ENCODE peak calls at places on chromosomes 11 and 22, in five cellular contexts. I is dorsolateral prefrontal cortex, M is GM23338, H is testis, F is prostate gland. Q is an unnamed sample.

GRCh38 chr22:21991774-21992173 is 9.2 kb upstream of the TOP3B start:
- DNase-seq in I (no peak), M (no peak), H (no peak), F (no peak), Q (no peak)

GRCh38 chr11:20668844-20669832 is at the start of gene NELL1:
- DNase-seq in I (peak), M (peak), H (no peak), F (no peak), Q (peak)

GRCh38 chr11:19829109-19829790 is 116.6 kb downstream of the NAV2 start:
- DNase-seq in I (no peak), M (no peak), H (no peak), F (peak), Q (no peak)

GRCh38 chr11:115134886-115135285 is 369.3 kb downstream of the CADM1 start:
- DNase-seq in I (no peak), M (no peak), H (no peak), F (no peak), Q (no peak)

GRCh38 chr11:123429336-123429735 is 733 bp upstream of the GRAMD1B start:
- DNase-seq in I (no peak), M (no peak), H (no peak), F (no peak), Q (no peak)

GRCh38 chr11:6438979-6439571 is 1.7 kb downstream of the HPX start:
- DNase-seq in I (peak), M (peak), H (peak), F (peak), Q (peak)

GRCh38 chr22:39216143-39216490 is 28.7 kb downstream of the PDGFB start:
- DNase-seq in I (no peak), M (no peak), H (no peak), F (no peak), Q (no peak)

GRCh38 chr11:126211236-126212088 is at the start of the genes FAM118B and RPUSD4:
- DNase-seq in I (peak), M (peak), H (peak), F (peak), Q (peak)

GRCh38 chr11:34302046-34302921 is 55.5 kb downstream of the ABTB2 start:
- DNase-seq in I (no peak), M (no peak), H (no peak), F (no peak), Q (no peak)

GRCh38 chr22:20305894-20306645 is 13.8 kb downstream of the DGCR6L start:
- DNase-seq in I (peak), M (no peak), H (no peak), F (no peak), Q (no peak)

GRCh38 chr11:32840587-32840986 is 10.9 kb downstream of the PRRG4 start:
- DNase-seq in I (no peak), M (no peak), H (no peak), F (no peak), Q (no peak)

GRCh38 chr11:119483881-119484371 is 61.0 kb upstream of the THY1 start:
- DNase-seq in I (peak), M (no peak), H (no peak), F (no peak), Q (peak)

GRCh38 chr11:120528749-120529148 is 17.2 kb downstream of the GRIK4 start:
- DNase-seq in I (no peak), M (no peak), H (no peak), F (no peak), Q (no peak)

GRCh38 chr11:34381775-34382174 is 24.0 kb upstream of the ABTB2 start:
- DNase-seq in I (no peak), M (no peak), H (no peak), F (no peak), Q (no peak)

GRCh38 chr11:92409347-92409746 is 184.7 kb downstream of the FAT3 start:
- DNase-seq in I (no peak), M (no peak), H (no peak), F (no peak), Q (no peak)

GRCh38 chr22:37627545-37627944 is 11.9 kb upstream of the SH3BP1 start:
- DNase-seq in I (no peak), M (no peak), H (no peak), F (no peak), Q (no peak)

GRCh38 chr11:130178441-130178971 is 18.9 kb downstream of the ST14 start:
- DNase-seq in I (no peak), M (no peak), H (no peak), F (no peak), Q (no peak)

GRCh38 chr11:134372961-134373360 is 39.1 kb downstream of the B3GAT1 start:
- DNase-seq in I (peak), M (no peak), H (no peak), F (no peak), Q (peak)

GRCh38 chr11:17791144-17791543 is 56.6 kb downstream of the KCNC1 start:
- DNase-seq in I (no peak), M (no peak), H (no peak), F (no peak), Q (no peak)

GRCh38 chr11:118531597-118532084 is 649 bp downstream of the TMEM25 start:
- DNase-seq in I (no peak), M (peak), H (no peak), F (no peak), Q (no peak)

GRCh38 chr22:20441631-20442484 is 4.2 kb upstream of the SCARF2 start:
- DNase-seq in I (no peak), M (no peak), H (no peak), F (no peak), Q (no peak)

GRCh38 chr11:2975594-2975993 is 16.5 kb downstream of the NAP1L4 start:
- DNase-seq in I (no peak), M (peak), H (peak), F (peak), Q (peak)

GRCh38 chr11:721913-722811 is 16.1 kb downstream of the EPS8L2 start:
- DNase-seq in I (no peak), M (peak), H (no peak), F (no peak), Q (peak)

GRCh38 chr11:103608566-103608965 is 427.9 kb upstream of the DDI1 start:
- DNase-seq in I (no peak), M (no peak), H (no peak), F (no peak), Q (no peak)

GRCh38 chr22:38327805-38328204 is 10.6 kb upstream of the CSNK1E start:
- DNase-seq in I (no peak), M (no peak), H (no peak), F (no peak), Q (no peak)

GRCh38 chr22:32804036-32804435 is 2.5 kb downstream of the TIMP3 start:
- DNase-seq in I (no peak), M (no peak), H (peak), F (no peak), Q (no peak)

GRCh38 chr11:59872076-59872475 is 5.8 kb upstream of the TCN1 start:
- DNase-seq in I (no peak), M (no peak), H (no peak), F (no peak), Q (no peak)

GRCh38 chr11:116874251-116874650 is 36.8 kb upstream of the APOA1 start:
- DNase-seq in I (no peak), M (no peak), H (no peak), F (no peak), Q (no peak)

GRCh38 chr11:8267831-8268529 is 4.3 kb upstream of the LMO1 start:
- DNase-seq in I (peak), M (peak), H (no peak), F (no peak), Q (peak)

GRCh38 chr11:8266246-8267241 is 2.9 kb upstream of the LMO1 start:
- DNase-seq in I (peak), M (no peak), H (no peak), F (no peak), Q (peak)

GRCh38 chr11:8263769-8264410 is at the start of gene LMO1:
- DNase-seq in I (peak), M (peak), H (peak), F (peak), Q (peak)

GRCh38 chr11:8267280-8267679 is 3.6 kb upstream of the LMO1 start:
- DNase-seq in I (peak), M (no peak), H (no peak), F (no peak), Q (peak)

DNA sequence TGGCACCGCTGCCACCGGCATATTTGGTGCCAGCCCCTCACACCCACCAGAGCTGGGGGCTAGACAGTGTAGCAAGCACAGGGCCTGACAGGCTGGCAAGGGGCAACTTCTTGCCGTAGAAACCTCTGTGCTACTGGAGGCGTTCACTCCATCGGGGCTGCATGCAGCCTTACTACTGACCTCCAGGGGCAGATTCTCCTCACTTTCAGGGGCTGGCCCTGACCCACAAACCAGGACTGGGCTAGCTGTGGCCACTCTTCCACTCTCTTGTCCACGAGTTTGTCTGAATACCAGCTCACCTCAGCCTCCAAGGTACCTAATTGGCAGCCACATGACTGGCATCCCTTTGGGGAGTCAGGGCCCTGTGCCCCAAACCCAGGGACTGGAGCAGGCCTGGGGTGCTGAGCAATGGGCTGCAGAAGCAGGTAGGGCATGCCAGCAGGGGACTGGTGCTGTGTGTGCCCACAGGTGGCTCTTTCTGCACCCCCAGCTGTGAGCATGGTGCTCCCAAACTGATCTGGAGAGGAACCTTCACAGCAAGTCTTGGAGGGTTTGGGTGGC is 2.1 kb upstream of the LMO1 start:
- DNase-seq in I (peak), M (peak), H (no peak), F (no peak), Q (peak)
- TF ChIP-seq CTCF in I (peak), M (peak), H (no peak), F (no peak), Q (peak)

DNA sequence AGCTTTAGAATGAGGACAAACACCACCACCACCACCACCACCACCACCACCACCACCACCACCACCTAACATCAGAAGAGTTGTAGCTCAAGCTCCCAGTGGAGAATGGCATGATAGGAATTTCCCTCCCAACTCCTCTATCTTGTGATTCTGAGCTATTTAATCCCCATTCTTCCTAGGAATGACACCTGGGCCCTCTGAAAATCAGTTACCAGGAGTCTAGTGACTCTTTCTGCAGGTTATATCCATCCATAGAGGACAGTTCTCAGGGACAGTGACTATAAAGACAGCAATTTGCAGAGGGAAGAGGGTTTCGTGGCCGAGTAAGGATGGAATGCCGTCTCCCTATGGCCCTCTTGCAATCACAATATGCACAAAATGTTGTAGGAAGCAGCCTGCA is 27.8 kb downstream of the MYH9 start:
- DNase-seq in I (no peak), M (peak), H (no peak), F (no peak), Q (no peak)
- H3K27ac ChIP-seq in I (no peak), M (peak), H (no peak), F (peak), Q (no peak)

GRCh38 chr11:95231881-95232605 is 1.0 kb upstream of the SESN3 start:
- DNase-seq in I (peak), M (peak), H (peak), F (peak), Q (peak)

GRCh38 chr11:95228081-95228859 is 2.7 kb downstream of the SESN3 start:
- DNase-seq in I (no peak), M (no peak), H (no peak), F (no peak), Q (no peak)

GRCh38 chr11:95229199-95230053 is 1.6 kb downstream of the SESN3 start:
- DNase-seq in I (no peak), M (peak), H (no peak), F (no peak), Q (peak)

GRCh38 chr11:95231126-95231880 is at the start of gene SESN3:
- DNase-seq in I (peak), M (peak), H (peak), F (peak), Q (peak)

DNA sequence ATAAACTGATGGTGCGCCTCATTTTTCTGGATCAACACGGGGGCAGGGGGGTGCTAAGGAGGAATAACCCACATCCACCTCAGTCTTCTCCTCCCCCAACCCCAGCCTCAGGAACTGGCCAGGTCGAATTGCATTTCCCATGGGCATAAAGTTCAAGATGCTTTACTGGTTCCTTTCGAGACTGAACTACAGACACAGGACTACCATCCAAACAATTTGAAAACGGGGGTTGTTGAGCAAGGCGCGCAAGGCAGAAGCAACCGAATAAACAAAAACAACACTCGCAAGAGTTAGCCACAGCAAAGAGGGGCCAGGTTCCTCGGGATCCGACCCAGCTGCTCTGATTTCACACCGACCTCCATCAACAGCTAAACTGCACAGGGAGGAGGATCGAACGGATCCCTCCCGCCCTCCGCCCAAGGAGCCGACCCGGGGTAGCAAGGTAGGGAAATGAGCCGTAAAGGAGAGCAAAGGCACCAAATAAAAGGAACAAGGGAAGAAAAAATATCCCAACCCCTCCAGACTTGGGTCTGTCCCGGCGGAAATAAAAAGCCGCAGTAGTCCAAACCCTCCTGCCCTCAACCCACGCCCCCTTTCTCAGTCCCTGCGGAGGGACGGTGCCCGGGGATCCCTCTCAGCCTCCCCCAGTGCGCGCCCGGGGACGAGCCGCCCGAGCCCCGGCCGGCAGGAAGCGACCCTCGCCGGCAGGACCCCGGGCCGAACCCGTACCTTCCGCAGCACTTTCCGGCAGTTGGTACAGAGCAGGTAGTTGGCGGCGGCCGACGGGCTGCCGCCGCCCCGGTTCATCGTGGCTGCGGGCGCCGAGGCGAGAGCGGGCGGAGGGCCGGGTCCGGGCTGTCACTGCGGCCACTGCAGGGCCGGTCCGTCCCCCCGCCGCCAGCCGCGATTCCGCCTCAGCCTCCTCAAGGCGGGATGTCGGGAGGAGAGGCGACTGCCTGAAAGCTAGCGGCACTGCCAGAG is 658 bp downstream of the SESN3 start:
- DNase-seq in I (peak), M (peak), H (peak), F (peak), Q (peak)
- H3K4me3 ChIP-seq in I (peak), M (peak), H (peak), F (peak), Q (peak)

GRCh38 chr11:68835749-68836148 is 6.0 kb downstream of the CPT1A start:
- DNase-seq in I (no peak), M (no peak), H (no peak), F (no peak), Q (no peak)
- TF ChIP-seq CTCF in I (no peak), M (no peak), H (no peak), F (no peak), Q (no peak)

GRCh38 chr11:44977493-44977984 is 26.9 kb upstream of the TP53I11 start:
- DNase-seq in I (no peak), M (peak), H (no peak), F (peak), Q (peak)

GRCh38 chr11:44978279-44978960 is 27.7 kb upstream of the TP53I11 start:
- DNase-seq in I (no peak), M (no peak), H (no peak), F (no peak), Q (no peak)

GRCh38 chr11:44979536-44980399 is 29.1 kb upstream of the TP53I11 start:
- DNase-seq in I (no peak), M (peak), H (no peak), F (peak), Q (no peak)

GRCh38 chr11:44980533-44981427 is 30.1 kb upstream of the TP53I11 start:
- DNase-seq in I (no peak), M (no peak), H (no peak), F (no peak), Q (no peak)

GRCh38 chr11:44978961-44979331 is 28.3 kb upstream of the TP53I11 start:
- DNase-seq in I (no peak), M (no peak), H (no peak), F (peak), Q (no peak)
- H3K27ac ChIP-seq in I (no peak), M (no peak), H (no peak), F (peak), Q (no peak)

DNA sequence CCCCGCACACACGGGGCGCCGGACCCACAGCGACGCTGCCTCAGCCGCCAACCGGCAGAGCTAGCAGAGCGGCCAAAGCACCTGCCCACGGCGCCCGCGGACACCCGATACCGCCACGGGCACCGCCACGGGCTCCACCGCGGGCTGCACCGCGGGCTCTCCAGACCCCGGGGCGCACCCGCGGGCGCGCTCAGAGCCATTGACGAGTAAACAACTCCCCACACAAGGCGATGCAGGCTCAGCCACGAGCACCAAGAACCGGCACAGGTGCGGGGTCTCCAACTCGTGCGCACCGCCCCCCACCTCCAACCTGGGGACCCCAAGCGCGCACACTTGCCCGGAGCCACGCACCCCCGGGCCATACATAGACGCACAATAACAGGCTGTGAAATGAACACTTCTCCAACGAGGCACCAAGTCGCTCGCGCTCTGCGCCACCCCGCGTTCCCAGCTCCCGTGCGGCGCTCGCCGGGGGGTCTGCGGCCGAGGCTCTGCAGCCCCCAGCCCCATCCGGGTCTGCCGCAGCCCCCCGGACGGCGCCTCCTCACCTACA is 1.9 kb downstream of the IFITM10 start:
- DNase-seq in I (no peak), M (no peak), H (no peak), F (no peak), Q (no peak)
- H3K4me3 ChIP-seq in I (peak), M (peak), H (peak), F (peak), Q (no peak)

GRCh38 chr11:27596802-27597201 is 90.2 kb upstream of the LIN7C start:
- DNase-seq in I (no peak), M (no peak), H (no peak), F (no peak), Q (no peak)
- TF ChIP-seq CTCF in I (no peak), M (no peak), H (no peak), F (no peak), Q (no peak)

DNA sequence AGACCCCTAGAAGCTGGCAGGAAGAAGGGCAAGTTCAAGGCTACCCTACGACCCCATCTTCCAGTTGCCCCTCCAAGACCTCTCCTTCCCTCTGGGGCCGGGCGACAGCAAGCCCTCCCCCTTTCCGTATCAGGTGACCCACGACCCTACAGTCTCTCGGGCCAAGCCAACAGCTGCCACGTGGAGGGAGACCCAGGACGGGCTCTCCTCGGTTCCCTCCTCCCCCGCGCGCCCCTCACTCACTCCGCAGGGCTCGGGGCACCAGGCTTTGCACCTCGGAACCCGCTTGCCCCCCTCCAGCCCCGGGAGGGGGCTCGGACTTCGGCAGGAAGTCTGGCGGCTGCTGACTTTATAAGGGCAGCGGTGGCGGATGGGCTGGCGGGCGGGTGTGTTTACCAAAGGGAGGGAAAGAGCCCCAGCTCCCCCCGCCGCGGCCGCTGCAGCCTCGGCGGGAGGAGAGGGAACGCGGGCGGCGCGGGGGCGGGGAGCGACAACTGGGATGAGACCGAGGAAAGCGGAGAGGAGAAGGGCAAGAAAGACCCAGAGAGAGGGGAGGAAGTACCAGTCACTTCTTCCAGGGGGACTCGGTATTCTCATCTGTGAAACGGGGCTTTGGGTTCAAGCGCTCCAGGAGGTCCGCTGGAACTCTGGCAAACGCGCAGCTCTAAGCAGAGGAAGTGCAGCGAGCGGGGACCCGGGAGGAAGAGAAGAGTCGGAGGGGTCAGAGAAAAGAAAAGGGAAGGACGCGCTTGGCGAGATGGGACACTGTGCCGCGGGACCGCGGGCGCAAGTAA is 767 bp downstream of the SLC43A1 start:
- DNase-seq in I (peak), M (peak), H (peak), F (peak), Q (no peak)
- H3K27ac ChIP-seq in I (peak), M (no peak), H (peak), F (peak), Q (no peak)

GRCh38 chr22:49671331-49672012 is 156.2 kb downstream of the BRD1 start:
- DNase-seq in I (no peak), M (no peak), H (no peak), F (no peak), Q (no peak)
- H3K4me3 ChIP-seq in I (peak), M (no peak), H (peak), F (no peak), Q (peak)

Q was measured in WERI-Rb-1.